ENCODE peak calls at places on chromosomes 3 and 15, in ten cellular contexts. I is body of pancreas, Y is tibial nerve, J is IMR-90, D is K562, V is suprapubic skin, E is A549, W is right lobe of liver, F is heart left ventricle, T is gastrocnemius medialis. X is an unnamed sample.

GRCh38 chr15:27017168-27017809 is 46.3 kb downstream of the GABRG3 start:
- DNase-seq in V (no peak), F (no peak), T (no peak), I (peak; percentile 54), J (peak; percentile 58), Y (peak; percentile 68), D (peak; percentile 77), E (peak; percentile 87), W (peak; percentile 66), X (no peak)

GRCh38 chr3:150022406-150023238 is 51.9 kb upstream of the PFN2 start:
- DNase-seq in F (no peak), D (peak; percentile 3), W (no peak), Y (no peak), J (peak; percentile 31), E (no peak), T (no peak), V (no peak), I (no peak), X (no peak)

GRCh38 chr3:29281265-29282228 is 676 bp downstream of the RBMS3 start:
- DNase-seq in W (no peak), F (no peak), V (no peak), T (no peak), E (no peak), J (peak; percentile 59), Y (peak; percentile 35), I (no peak), D (no peak), X (no peak)

GRCh38 chr3:100335137-100335833 is 728 bp downstream of the NIT2 start:
- DNase-seq in E (peak; percentile 53), J (no peak), T (peak; percentile 25), I (peak; percentile 15), D (peak; percentile 81), Y (no peak), W (no peak), F (no peak), V (no peak), X (peak; percentile 20)

GRCh38 chr3:49343163-49343562 is 3.3 kb upstream of the USP4 start:
- DNase-seq in V (no peak), I (no peak), Y (no peak), F (no peak), T (no peak), J (no peak), E (no peak), D (no peak), W (no peak), X (no peak)

GRCh38 chr3:81761904-81762565 is 590 bp upstream of the GBE1 start:
- DNase-seq in J (no peak), I (no peak), Y (no peak), V (no peak), E (no peak), D (no peak), W (no peak), F (no peak), T (no peak), X (no peak)

GRCh38 chr15:72445426-72445825 is 28.7 kb upstream of the ARIH1 start:
- DNase-seq in J (no peak), V (no peak), E (no peak), D (no peak), I (no peak), W (no peak), T (no peak), F (no peak), Y (no peak), X (no peak)

GRCh38 chr3:46670000-46670890 is 23.2 kb downstream of the ALS2CL start:
- DNase-seq in V (peak; percentile 47), F (peak; percentile 21), E (no peak), D (no peak), J (no peak), W (peak; percentile 33), T (peak; percentile 6), I (no peak), Y (no peak), X (no peak)

GRCh38 chr3:111967651-111968274 is 11.1 kb upstream of the ABHD10 start:
- DNase-seq in W (peak; percentile 84), T (peak; percentile 67), E (peak; percentile 31), I (peak; percentile 83), J (peak; percentile 83), D (peak; percentile 67), F (peak; percentile 78), V (peak; percentile 89), Y (peak; percentile 97), X (peak; percentile 96)

GRCh38 chr3:149723781-149724180 is 28.5 kb downstream of the COMMD2 start:
- DNase-seq in F (no peak), D (no peak), J (no peak), V (no peak), W (no peak), E (no peak), Y (no peak), I (no peak), T (no peak), X (no peak)

GRCh38 chr15:39083213-39083612 is 497.7 kb upstream of the THBS1 start:
- DNase-seq in Y (no peak), W (no peak), T (no peak), F (no peak), I (no peak), J (peak; percentile 51), V (no peak), D (no peak), E (no peak), X (no peak)

GRCh38 chr3:9615003-9615628 is 34.2 kb upstream of the MTMR14 start:
- DNase-seq in E (no peak), D (no peak), T (no peak), I (no peak), W (no peak), Y (no peak), V (no peak), J (no peak), F (no peak), X (no peak)

GRCh38 chr3:163951397-163951987 is 1126.8 kb downstream of the SI start:
- DNase-seq in T (no peak), I (no peak), Y (no peak), J (no peak), F (no peak), E (no peak), W (no peak), V (no peak), D (no peak), X (no peak)

GRCh38 chr3:138197058-138197457 is 10.0 kb downstream of the ARMC8 start:
- DNase-seq in I (peak; percentile 19), Y (no peak), E (no peak), D (peak; percentile 56), F (no peak), V (no peak), J (peak; percentile 50), W (no peak), T (no peak), X (no peak)

GRCh38 chr3:126827121-126827520 is 123.1 kb downstream of the CHCHD6 start:
- DNase-seq in T (peak; percentile 68), W (no peak), J (peak; percentile 26), D (no peak), E (no peak), Y (peak; percentile 52), V (no peak), I (no peak), F (no peak), X (no peak)

GRCh38 chr3:190258634-190259033 is 63.6 kb downstream of the CLDN1 start:
- DNase-seq in F (no peak), T (no peak), Y (no peak), D (peak; percentile 0), I (no peak), E (no peak), J (peak; percentile 18), V (no peak), W (no peak), X (no peak)

DNA sequence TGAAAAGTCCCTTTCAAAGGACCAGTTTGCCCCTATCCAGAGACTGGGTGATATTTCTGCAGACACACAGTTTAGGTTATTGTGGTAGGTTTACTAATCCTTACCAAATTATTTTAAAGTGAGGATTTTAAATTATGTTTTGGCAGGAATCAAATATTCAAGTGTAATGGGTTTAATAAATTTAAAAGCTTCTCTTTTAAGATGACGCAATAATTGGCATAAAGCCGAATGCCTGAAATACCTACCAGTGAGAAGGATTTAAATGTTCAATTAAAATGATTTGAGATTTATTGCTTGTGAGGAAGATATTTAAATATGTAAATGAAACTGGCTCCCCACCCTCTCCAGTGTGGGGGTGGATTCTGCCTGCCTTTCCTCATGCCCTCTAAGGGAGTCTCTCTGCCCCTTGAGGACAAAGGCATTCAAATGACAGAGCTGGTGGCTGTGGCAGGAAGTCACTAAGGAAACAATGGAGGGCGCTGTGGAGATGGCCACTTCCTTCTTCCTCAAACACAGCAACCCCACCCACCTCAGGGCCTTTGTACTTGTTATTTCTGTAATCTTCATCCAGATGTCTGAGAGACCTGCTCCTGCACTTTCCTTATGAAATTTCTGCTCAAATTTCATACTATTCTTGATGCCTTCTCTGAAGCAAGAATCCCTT is 131.7 kb downstream of the TNIK start:
- DNase-seq in W (no peak), J (no peak), Y (no peak), F (no peak), D (peak; percentile 77), V (no peak), I (peak; percentile 24), E (no peak), T (peak; percentile 63), X (no peak)
- TF ChIP-seq CTCF in W (no peak), J (no peak), Y (no peak), F (no peak), D (peak; percentile 72), V (no peak), I (no peak), E (peak; percentile 15), T (no peak), X (no peak)

GRCh38 chr3:58082047-58082446 is 73.8 kb downstream of the FLNB start:
- DNase-seq in D (peak; percentile 67), V (no peak), F (no peak), W (no peak), Y (no peak), J (peak; percentile 91), E (no peak), T (no peak), I (no peak), X (no peak)
- TF ChIP-seq POLR2A in D (no peak), V (no peak), F (no peak), W (no peak), Y (no peak), J (no peak), E (no peak), T (no peak), I (no peak), X (no peak)

GRCh38 chr3:105367406-105368213 is 901 bp downstream of the ALCAM start:
- DNase-seq in I (peak; percentile 71), D (no peak), Y (peak; percentile 38), W (peak; percentile 87), F (peak; percentile 78), E (peak; percentile 27), J (peak; percentile 70), V (peak; percentile 84), T (peak; percentile 20), X (peak; percentile 59)
- H3K4me3 ChIP-seq in I (peak overlapping the region; percentile 56), D (no peak overlapping the region), Y (peak overlapping the region; percentile 83), W (peak overlapping the region; percentile 78), F (peak overlapping the region; percentile 40), E (peak overlapping the region; percentile 88), J (peak overlapping the region; percentile 78), V (peak overlapping the region; percentile 64), T (peak overlapping the region; percentile 88), X (peak overlapping the region; percentile 55)

DNA sequence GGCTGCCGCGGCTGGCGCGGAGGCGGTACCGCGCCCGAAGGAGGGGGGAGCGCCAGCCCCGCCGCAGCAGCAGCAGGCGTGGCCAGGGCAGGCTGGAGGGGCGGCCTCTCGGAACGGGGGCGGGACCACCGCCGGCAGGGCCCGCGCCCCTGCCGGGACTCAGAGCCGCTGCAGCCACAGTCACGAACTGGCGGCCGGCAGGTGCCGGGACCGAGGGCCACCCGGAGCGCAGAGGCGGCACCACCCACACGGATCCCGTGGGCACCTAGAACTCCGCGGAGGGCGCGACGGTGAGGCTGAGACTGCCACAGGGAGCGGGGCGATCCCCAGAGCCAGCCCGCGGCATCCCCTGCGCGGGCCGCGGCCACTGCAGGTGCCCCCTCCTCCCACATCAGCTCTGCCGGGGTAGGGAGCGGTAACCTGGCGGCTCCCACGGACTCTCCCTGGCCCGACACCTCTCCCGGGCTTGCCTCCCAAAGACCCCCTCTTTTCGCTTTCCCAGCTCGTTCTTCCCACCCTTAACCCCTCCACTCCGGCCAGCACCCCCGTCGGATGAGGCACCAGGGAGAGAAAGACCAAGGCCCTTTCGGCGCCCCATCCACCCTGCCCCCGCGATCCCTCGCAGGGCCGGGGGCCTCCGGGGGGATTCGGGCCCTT is at the start of gene VWA5B2:
- DNase-seq in Y (no peak), F (peak; percentile 83), W (peak; percentile 48), V (no peak), E (peak; percentile 80), T (no peak), I (peak; percentile 70), J (peak; percentile 18), D (peak; percentile 66), X (no peak)
- TF ChIP-seq CTCF in Y (peak; percentile 17), F (no peak), W (no peak), V (no peak), E (no peak), T (peak; percentile 24), I (no peak), J (peak; percentile 18), D (no peak), X (no peak)